ENCODE peak calls at places on chromosomes 13 and 19, in seven cellular contexts. K, S, J, L, H, Q and E are unnamed samples.

GRCh38 chr19:32357720-32358119 is 12.3 kb downstream of the ZNF507 start:
- DNase-seq in K (no peak), S (no peak), J (no peak), L (no peak), H (no peak), Q (no peak), E (no peak)

GRCh38 chr19:5349041-5349440 is 8.4 kb upstream of the PTPRS start:
- DNase-seq in K (peak), S (peak), J (no peak), L (no peak), H (no peak), Q (no peak), E (no peak)

GRCh38 chr19:13483215-13483614 is 23.1 kb downstream of the CACNA1A start:
- DNase-seq in K (no peak), S (no peak), J (no peak), L (no peak), H (no peak), Q (no peak), E (no peak)

GRCh38 chr19:4357095-4357797 is 13.9 kb downstream of the MPND start:
- DNase-seq in K (no peak), S (no peak), J (no peak), L (no peak), H (no peak), Q (no peak), E (no peak)

GRCh38 chr13:27396252-27396846 is 28.1 kb upstream of the GTF3A start:
- DNase-seq in K (no peak), S (no peak), J (no peak), L (no peak), H (no peak), Q (no peak), E (no peak)

GRCh38 chr19:17209126-17210036 is 5.8 kb upstream of the USE1 start:
- DNase-seq in K (peak), S (peak), J (no peak), L (no peak), H (no peak), Q (peak), E (no peak)

GRCh38 chr19:19531951-19532805 is 3.5 kb downstream of the YJEFN3 start:
- DNase-seq in K (peak), S (peak), J (peak), L (peak), H (peak), Q (peak), E (peak)

GRCh38 chr19:13742756-13743155 is 21.6 kb upstream of the MRI1 start:
- DNase-seq in K (no peak), S (no peak), J (no peak), L (no peak), H (no peak), Q (no peak), E (no peak)

GRCh38 chr13:95254341-95254740 is 46.9 kb downstream of the ABCC4 start:
- DNase-seq in K (no peak), S (peak), J (no peak), L (peak), H (no peak), Q (no peak), E (no peak)

GRCh38 chr13:113437408-113438010 is 15.8 kb downstream of the ADPRHL1 start:
- DNase-seq in K (no peak), S (no peak), J (no peak), L (no peak), H (no peak), Q (no peak), E (no peak)

GRCh38 chr13:42396501-42396900 is 124.5 kb downstream of the AKAP11 start:
- DNase-seq in K (no peak), S (no peak), J (no peak), L (peak), H (no peak), Q (peak), E (no peak)

GRCh38 chr13:64778002-64778401 is 2452.1 kb downstream of the PCDH9 start:
- DNase-seq in K (no peak), S (no peak), J (no peak), L (no peak), H (no peak), Q (no peak), E (no peak)

GRCh38 chr13:25901460-25902376 is 150.1 kb downstream of the SHISA2 start:
- DNase-seq in K (no peak), S (peak), J (no peak), L (peak), H (no peak), Q (no peak), E (no peak)

GRCh38 chr13:36323951-36324566 is 22.1 kb downstream of the SPART start:
- DNase-seq in K (no peak), S (no peak), J (no peak), L (no peak), H (no peak), Q (no peak), E (no peak)

GRCh38 chr19:30498707-30499106 is 126.5 kb downstream of the ZNF536 start:
- DNase-seq in K (no peak), S (no peak), J (no peak), L (no peak), H (peak), Q (no peak), E (no peak)

GRCh38 chr19:34808566-34808965 is 35.6 kb upstream of the ZNF599 start:
- DNase-seq in K (no peak), S (peak), J (no peak), L (peak), H (no peak), Q (no peak), E (no peak)

GRCh38 chr19:49954933-49955332 is 6.0 kb downstream of the SIGLEC11 start:
- DNase-seq in K (no peak), S (no peak), J (no peak), L (no peak), H (no peak), Q (no peak), E (no peak)

GRCh38 chr13:62387642-62388041 is 972.0 kb upstream of the PCDH20 start:
- DNase-seq in K (no peak), S (peak), J (no peak), L (no peak), H (peak), Q (no peak), E (no peak)

GRCh38 chr19:51142119-51142518 is at the start of gene SIGLEC7:
- DNase-seq in K (no peak), S (no peak), J (no peak), L (no peak), H (no peak), Q (no peak), E (no peak)

GRCh38 chr13:49421391-49421790 is 22.5 kb downstream of the CAB39L start:
- DNase-seq in K (peak), S (peak), J (no peak), L (no peak), H (no peak), Q (no peak), E (no peak)

GRCh38 chr13:110415669-110416068 is 108.6 kb downstream of the COL4A2 start:
- DNase-seq in K (peak), S (peak), J (no peak), L (peak), H (no peak), Q (no peak), E (no peak)

GRCh38 chr13:112061367-112062046 is 5.4 kb upstream of the SOX1 start:
- DNase-seq in K (no peak), S (no peak), J (no peak), L (no peak), H (no peak), Q (no peak), E (no peak)

GRCh38 chr19:42553292-42554045 is 25.2 kb upstream of the CEACAM1 start:
- DNase-seq in K (no peak), S (peak), J (no peak), L (peak), H (no peak), Q (no peak), E (no peak)

GRCh38 chr13:94080527-94080926 is 399.0 kb downstream of the DCT start:
- DNase-seq in K (no peak), S (no peak), J (no peak), L (no peak), H (no peak), Q (no peak), E (no peak)

GRCh38 chr13:67623630-67624029 is 393.5 kb upstream of the PCDH9 start:
- DNase-seq in K (no peak), S (no peak), J (no peak), L (no peak), H (no peak), Q (no peak), E (no peak)

GRCh38 chr19:47730521-47730889 is 14.8 kb upstream of the NOP53 start:
- DNase-seq in K (no peak), S (no peak), J (no peak), L (no peak), H (no peak), Q (no peak), E (no peak)

GRCh38 chr13:97359181-97360057 is 74.5 kb upstream of the RAP2A start:
- DNase-seq in K (peak), S (peak), J (no peak), L (peak), H (peak), Q (peak), E (no peak)

GRCh38 chr13:73039201-73040108 is 19.4 kb upstream of the KLF5 start:
- DNase-seq in K (no peak), S (no peak), J (no peak), L (no peak), H (no peak), Q (no peak), E (no peak)

GRCh38 chr19:42199440-42200115 is 17.9 kb downstream of the DEDD2 start:
- DNase-seq in K (no peak), S (peak), J (peak), L (no peak), H (no peak), Q (peak), E (peak)

GRCh38 chr13:112346173-112346898 is 29.8 kb upstream of the SPACA7 start:
- DNase-seq in K (no peak), S (no peak), J (no peak), L (no peak), H (no peak), Q (no peak), E (no peak)

GRCh38 chr13:88085036-88085435 is 413.9 kb downstream of the SLITRK5 start:
- DNase-seq in K (no peak), S (peak), J (no peak), L (peak), H (no peak), Q (no peak), E (no peak)